ENCODE peak calls at places on chromosomes 2 and 18, in four cellular contexts. L, O, F and K are unnamed samples.

GRCh38 chr2:11562011-11562410 is 28.2 kb downstream of the GREB1 start:
- DNase-seq in F (no peak), O (no peak), L (no peak), K (no peak)

GRCh38 chr2:181910028-181910763 is 18.7 kb downstream of the ITPRID2 start:
- DNase-seq in F (no peak), O (no peak), L (no peak), K (no peak)

GRCh38 chr2:13015941-13016340 is 299.2 kb downstream of the TRIB2 start:
- DNase-seq in F (peak), O (no peak), L (no peak), K (no peak)

GRCh38 chr18:9204659-9205058 is 68.1 kb downstream of the ANKRD12 start:
- DNase-seq in F (no peak), O (no peak), L (no peak), K (no peak)

GRCh38 chr2:97870396-97870843 is 125.3 kb downstream of the TMEM131 start:
- DNase-seq in L (peak), O (no peak), F (no peak), K (no peak)

GRCh38 chr2:121873870-121874269 is 118.4 kb downstream of the TSN start:
- DNase-seq in O (no peak), F (peak), L (no peak), K (no peak)

GRCh38 chr2:222919841-222920609 is 59.2 kb downstream of the ACSL3 start:
- DNase-seq in L (peak), O (no peak), F (no peak), K (no peak)

GRCh38 chr2:206982360-206982759 is 43.0 kb downstream of the CPO start:
- DNase-seq in O (no peak), L (no peak), F (no peak), K (no peak)

GRCh38 chr2:203720922-203721672 is 14.7 kb downstream of the CD28 start:
- DNase-seq in F (no peak), L (no peak), O (peak), K (no peak)

GRCh38 chr2:7377861-7378569 is 460.8 kb downstream of the RNF144A start:
- DNase-seq in O (no peak), F (no peak), L (no peak), K (peak)

GRCh38 chr18:47909484-47909883 is 21.0 kb downstream of the SMAD2 start:
- DNase-seq in F (no peak), L (no peak), O (no peak), K (no peak)

GRCh38 chr18:27202771-27203170 is 17.7 kb upstream of the CHST9 start:
- DNase-seq in F (no peak), L (no peak), O (no peak), K (no peak)

GRCh38 chr2:53475320-53475719 is 292.3 kb upstream of the CHAC2 start:
- DNase-seq in L (peak), O (no peak), F (no peak), K (no peak)

GRCh38 chr2:68223419-68223818 is 28.9 kb downstream of the PPP3R1 start:
- DNase-seq in F (no peak), L (peak), O (no peak), K (no peak)

GRCh38 chr2:159606287-159606686 is 10.1 kb downstream of the BAZ2B start:
- DNase-seq in L (peak), O (no peak), F (no peak), K (no peak)

GRCh38 chr18:12811191-12811950 is 72.7 kb downstream of the PTPN2 start:
- DNase-seq in O (no peak), F (no peak), L (peak), K (no peak)

GRCh38 chr2:96091711-96092579 is 24.4 kb downstream of the ADRA2B start:
- DNase-seq in L (no peak), O (peak), F (no peak), K (peak)

GRCh38 chr18:32048507-32049091 is 30.0 kb downstream of the RNF125 start:
- DNase-seq in F (no peak), L (peak), O (no peak), K (no peak)

GRCh38 chr18:13540783-13541182 is 185.6 kb downstream of the FAM210A start:
- DNase-seq in F (no peak), L (no peak), O (no peak), K (no peak)

GRCh38 chr18:61676763-61677434 is 215.9 kb downstream of the RNF152 start:
- DNase-seq in F (no peak), L (peak), O (no peak), K (no peak)

GRCh38 chr2:18544171-18544570 is 16.3 kb downstream of the RDH14 start:
- DNase-seq in F (no peak), L (no peak), O (no peak), K (no peak)

GRCh38 chr2:118738524-118739308 is 108.7 kb downstream of the EN1 start:
- DNase-seq in F (no peak), O (no peak), L (peak), K (peak)

GRCh38 chr2:132929786-132930185 is 259.8 kb upstream of the LYPD1 start:
- DNase-seq in L (peak), F (no peak), O (no peak), K (no peak)

GRCh38 chr2:239230318-239231052 is 170.3 kb downstream of the HDAC4 start:
- DNase-seq in L (no peak), F (no peak), O (no peak), K (no peak)

GRCh38 chr18:8835556-8835955 is 130.2 kb downstream of the MTCL1 start:
- DNase-seq in O (no peak), F (no peak), L (peak), K (no peak)

GRCh38 chr2:215758691-215759090 is 254.7 kb downstream of the MREG start:
- DNase-seq in O (no peak), L (peak), F (no peak), K (no peak)

GRCh38 chr18:46070683-46071614 is 1.1 kb downstream of the PSTPIP2 start:
- DNase-seq in O (peak), F (no peak), L (no peak), K (no peak)

GRCh38 chr2:155377178-155377780 is 678.8 kb downstream of the KCNJ3 start:
- DNase-seq in L (peak), F (peak), O (no peak), K (no peak)

GRCh38 chr18:23134780-23135678 is at the start of gene CABLES1:
- DNase-seq in O (peak), F (peak), L (peak), K (peak)
- H4K91ac ChIP-seq in O (peak), F (no peak), L (peak), K (no peak)

DNA sequence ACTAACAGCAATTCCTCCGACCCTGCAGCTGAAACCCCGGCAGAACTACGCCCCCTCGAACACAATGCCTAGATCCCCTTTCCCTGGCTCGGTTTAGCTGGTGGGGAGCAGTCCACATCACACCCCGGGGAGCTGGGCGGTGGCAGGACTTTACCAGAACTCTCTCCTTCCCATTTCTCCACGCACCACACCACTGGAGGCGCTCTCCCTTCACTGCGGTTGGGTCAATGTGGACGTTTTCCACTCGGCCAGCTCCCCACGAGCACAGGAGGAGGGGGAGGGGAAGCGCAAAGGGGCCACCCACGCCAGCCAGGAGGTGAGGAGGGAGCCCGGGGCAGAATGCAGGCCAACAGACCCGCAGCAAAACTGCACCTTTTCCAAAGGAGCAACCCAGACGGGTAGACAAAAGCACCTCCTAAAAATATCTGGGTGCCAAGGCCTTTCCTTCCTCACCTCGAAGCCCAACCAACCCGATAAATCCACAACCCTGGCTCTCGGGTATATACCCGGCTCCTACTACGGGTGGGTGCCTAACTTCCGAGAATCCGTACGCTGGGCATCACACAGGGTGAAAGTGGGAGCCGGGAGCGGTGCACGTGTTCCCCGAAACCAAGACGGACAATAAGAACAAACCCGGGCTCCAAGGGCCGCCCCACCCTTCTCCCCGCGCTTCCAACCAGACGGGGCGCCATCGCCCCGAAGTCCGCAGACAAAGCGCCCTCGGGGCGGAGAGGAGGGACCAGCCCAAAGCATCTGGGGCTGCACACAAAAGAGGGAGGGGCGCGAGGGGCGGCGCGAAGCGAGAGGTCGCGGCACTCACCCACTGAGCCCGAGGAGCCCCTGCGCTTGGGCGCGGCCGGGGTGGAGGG is 1.1 kb downstream of the RTN4 start:
- DNase-seq in O (peak), L (peak), F (peak), K (peak)
- H2BK15ac ChIP-seq in O (peak), L (peak), F (peak), K (no peak)

GRCh38 chr18:2441544-2441943 is 129.8 kb downstream of the METTL4 start:
- DNase-seq in O (no peak), L (peak), F (no peak), K (no peak)
- H2AK5ac ChIP-seq in O (no peak), L (no peak), F (no peak), K (no peak)

GRCh38 chr2:236464140-236464539 is 105.5 kb upstream of the ACKR3 start:
- DNase-seq in O (no peak), F (no peak), L (no peak), K (no peak)
- H4K91ac ChIP-seq in O (no peak), F (no peak), L (no peak), K (no peak)

GRCh38 chr2:9703701-9704221 is 73.0 kb upstream of the YWHAQ start:
- DNase-seq in L (peak), O (no peak), F (no peak), K (no peak)
- H2BK15ac ChIP-seq in L (peak), O (no peak), F (no peak), K (no peak)

GRCh38 chr2:120465989-120466703 is 120.2 kb downstream of the INHBB start:
- DNase-seq in F (peak), L (no peak), O (peak), K (peak)
- H2AK5ac ChIP-seq in F (no peak), L (no peak), O (no peak), K (no peak)

GRCh38 chr2:3045318-3045921 is 332.2 kb downstream of the EIPR1 start:
- DNase-seq in F (no peak), O (no peak), L (no peak), K (no peak)
- H4K91ac ChIP-seq in F (no peak), O (peak), L (no peak), K (no peak)

GRCh38 chr2:20611844-20612356 is 39.0 kb downstream of the HS1BP3 start:
- DNase-seq in O (no peak), F (no peak), L (no peak), K (no peak)
- H2BK15ac ChIP-seq in O (no peak), F (peak), L (no peak), K (no peak)

GRCh38 chr2:107197601-107198000 is 311.6 kb upstream of the ST6GAL2 start:
- DNase-seq in O (no peak), L (no peak), F (no peak), K (no peak)
- H2AK5ac ChIP-seq in O (no peak), L (no peak), F (no peak), K (no peak)